ENCODE peak calls at places on chromosomes 5 and 9, in seven cellular contexts. M is GM23248, R is fibroblast of lung, S is NT2/D1, I is left ventricle myocardium inferior, D is ovary, V is HepG2. B is an unnamed sample. For H3K36me3, the result is how much of the 10 kb centered on the place peaks cover.

GRCh38 chr5:139301766-139302499 is 8.4 kb downstream of the MATR3 start:
- DNase-seq in D (no peak), M (peak), V (no peak), S (no peak), I (no peak), R (peak), B (no peak)

GRCh38 chr9:90903731-90904422 is 102.3 kb downstream of the SYK start:
- DNase-seq in M (no peak), S (no peak), V (no peak), I (no peak), R (no peak), D (no peak), B (no peak)

GRCh38 chr5:177005619-177006264 is 837 bp downstream of the UIMC1 start:
- DNase-seq in I (peak), V (peak), S (peak), D (peak), M (peak), R (peak), B (peak)

GRCh38 chr5:65544473-65544872 is 18.5 kb downstream of the CENPK start:
- DNase-seq in M (no peak), I (no peak), V (no peak), R (no peak), D (no peak), S (no peak), B (no peak)

GRCh38 chr5:170393235-170393634 is 4.1 kb upstream of the KCNMB1 start:
- DNase-seq in R (no peak), I (no peak), V (no peak), D (no peak), M (peak), S (no peak), B (no peak)

GRCh38 chr5:35853652-35854051 is 3.0 kb upstream of the IL7R start:
- DNase-seq in M (no peak), R (no peak), D (peak), V (no peak), I (no peak), S (no peak), B (no peak)

GRCh38 chr5:140408750-140409241 is 7.2 kb downstream of the ANKHD1 start:
- DNase-seq in I (no peak), M (no peak), S (no peak), D (no peak), R (peak), V (no peak), B (no peak)

GRCh38 chr5:169162407-169162806 is 138.5 kb downstream of the SLIT3 start:
- DNase-seq in V (no peak), M (peak), R (peak), D (no peak), S (no peak), I (no peak), B (no peak)

GRCh38 chr5:109748545-109748944 is 58.8 kb downstream of the MAN2A1 start:
- DNase-seq in M (peak), D (no peak), R (peak), V (peak), I (no peak), S (no peak), B (no peak)

GRCh38 chr5:149363936-149364335 is 6.1 kb downstream of the PCYOX1L start:
- DNase-seq in S (no peak), D (no peak), M (no peak), I (no peak), V (no peak), R (no peak), B (no peak)

GRCh38 chr5:86968311-86968753 is 299.4 kb upstream of the RASA1 start:
- DNase-seq in M (peak), I (peak), S (no peak), D (no peak), R (peak), V (peak), B (peak)

GRCh38 chr5:159819671-159820411 is 96.4 kb upstream of the ADRA1B start:
- DNase-seq in R (no peak), I (peak), D (peak), S (no peak), V (no peak), M (peak), B (peak)

DNA sequence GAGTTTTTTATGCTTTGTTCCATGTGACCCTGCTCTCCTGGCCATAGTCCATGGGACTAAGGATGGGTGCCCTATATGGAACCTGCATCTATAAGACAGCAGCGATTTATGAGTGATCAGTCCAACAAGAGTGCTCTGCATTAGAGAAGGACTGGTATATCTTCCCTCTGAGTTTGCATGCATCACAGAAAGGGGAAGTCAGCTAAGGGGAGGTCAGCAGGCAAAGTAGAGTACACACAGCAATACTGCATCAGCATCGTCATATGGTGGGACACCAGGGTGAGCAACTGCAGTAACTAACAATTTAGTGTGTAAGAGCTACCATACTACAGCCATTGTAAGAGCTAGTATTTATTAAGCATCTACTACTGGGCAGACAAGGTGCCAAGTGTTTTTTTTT is 311.3 kb downstream of the NDUFS4 start:
- DNase-seq in R (no peak), S (no peak), V (no peak), D (no peak), I (no peak), M (no peak), B (no peak)
- H3K36me3 ChIP-seq in R (under half), S (under half), V (under half), D (under half), I (under half), M (under half), B (under half)

GRCh38 chr5:10736354-10736753 is 24.7 kb downstream of the DAP start:
- DNase-seq in M (no peak), R (no peak), I (no peak), D (no peak), V (no peak), S (no peak), B (no peak)
- H3K36me3 ChIP-seq in M (under half), R (under half), I (under half), D (under half), V (under half), S (under half), B (under half)

GRCh38 chr9:136381966-136382513 is 8.6 kb upstream of the CARD9 start:
- DNase-seq in S (no peak), R (no peak), M (no peak), I (no peak), D (no peak), V (no peak), B (no peak)
- H3K36me3 ChIP-seq in S (half or more), R (under half), M (under half), I (half or more), D (under half), V (under half), B (half or more)

GRCh38 chr9:132288956-132289355 is 65.8 kb downstream of the SETX start:
- DNase-seq in D (no peak), I (no peak), S (no peak), R (peak), M (no peak), V (no peak), B (no peak)
- H3K36me3 ChIP-seq in D (under half), I (half or more), S (half or more), R (under half), M (under half), V (under half), B (half or more)

GRCh38 chr9:135819905-135820304 is 87.4 kb downstream of the CAMSAP1 start:
- DNase-seq in I (no peak), R (no peak), S (peak), V (no peak), D (no peak), M (no peak), B (no peak)

GRCh38 chr9:135816179-135816970 is 91.0 kb downstream of the CAMSAP1 start:
- DNase-seq in M (no peak), R (no peak), I (no peak), D (no peak), S (no peak), V (no peak), B (no peak)

GRCh38 chr9:135820661-135821060 is 86.7 kb downstream of the CAMSAP1 start:
- DNase-seq in R (no peak), V (no peak), M (no peak), D (no peak), S (no peak), I (no peak), B (no peak)

GRCh38 chr9:135818718-135819475 is 88.4 kb downstream of the CAMSAP1 start:
- DNase-seq in M (no peak), R (no peak), D (no peak), I (no peak), V (no peak), S (no peak), B (no peak)

DNA sequence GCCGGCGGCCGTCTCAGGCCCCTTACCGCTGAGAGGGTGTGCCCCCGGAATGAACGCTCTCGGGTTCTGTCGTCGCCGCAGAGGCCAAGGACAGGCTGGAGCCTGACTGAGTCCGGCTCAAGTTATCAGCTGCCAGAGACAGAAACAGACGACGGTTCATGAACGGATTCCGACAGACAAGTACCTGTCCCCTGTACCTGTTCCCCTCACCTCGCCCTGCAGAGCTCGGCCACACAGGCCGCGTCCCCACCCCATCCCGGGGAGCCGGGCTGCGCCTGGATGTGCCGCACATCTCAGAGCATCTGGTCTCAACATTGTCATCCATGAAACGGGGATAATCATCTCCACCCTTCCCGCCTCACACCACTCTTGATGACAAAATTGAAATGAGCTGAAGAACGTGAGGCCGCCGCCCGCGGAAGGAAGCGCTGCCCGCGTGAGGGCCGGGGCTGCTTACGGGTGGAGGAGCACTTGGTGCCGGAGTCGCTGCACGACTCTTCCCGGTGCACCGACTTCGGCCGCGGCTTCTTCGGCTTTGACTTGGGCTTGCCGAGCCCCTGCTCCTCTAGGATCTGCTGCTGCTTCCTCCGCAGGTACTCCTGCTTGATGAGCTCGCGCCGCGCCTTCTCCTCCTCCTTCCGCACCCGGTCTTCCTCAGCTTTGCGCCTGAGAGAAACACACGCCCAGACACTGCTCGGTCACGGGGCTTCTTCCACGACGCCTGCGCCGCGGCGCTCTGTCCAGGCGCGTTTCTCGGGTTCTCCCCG is 89.2 kb downstream of the CAMSAP1 start:
- DNase-seq in M (no peak), I (no peak), R (no peak), S (no peak), V (no peak), D (no peak), B (no peak)
- H3K36me3 ChIP-seq in M (under half), I (half or more), R (under half), S (half or more), V (under half), D (under half), B (half or more)

DNA sequence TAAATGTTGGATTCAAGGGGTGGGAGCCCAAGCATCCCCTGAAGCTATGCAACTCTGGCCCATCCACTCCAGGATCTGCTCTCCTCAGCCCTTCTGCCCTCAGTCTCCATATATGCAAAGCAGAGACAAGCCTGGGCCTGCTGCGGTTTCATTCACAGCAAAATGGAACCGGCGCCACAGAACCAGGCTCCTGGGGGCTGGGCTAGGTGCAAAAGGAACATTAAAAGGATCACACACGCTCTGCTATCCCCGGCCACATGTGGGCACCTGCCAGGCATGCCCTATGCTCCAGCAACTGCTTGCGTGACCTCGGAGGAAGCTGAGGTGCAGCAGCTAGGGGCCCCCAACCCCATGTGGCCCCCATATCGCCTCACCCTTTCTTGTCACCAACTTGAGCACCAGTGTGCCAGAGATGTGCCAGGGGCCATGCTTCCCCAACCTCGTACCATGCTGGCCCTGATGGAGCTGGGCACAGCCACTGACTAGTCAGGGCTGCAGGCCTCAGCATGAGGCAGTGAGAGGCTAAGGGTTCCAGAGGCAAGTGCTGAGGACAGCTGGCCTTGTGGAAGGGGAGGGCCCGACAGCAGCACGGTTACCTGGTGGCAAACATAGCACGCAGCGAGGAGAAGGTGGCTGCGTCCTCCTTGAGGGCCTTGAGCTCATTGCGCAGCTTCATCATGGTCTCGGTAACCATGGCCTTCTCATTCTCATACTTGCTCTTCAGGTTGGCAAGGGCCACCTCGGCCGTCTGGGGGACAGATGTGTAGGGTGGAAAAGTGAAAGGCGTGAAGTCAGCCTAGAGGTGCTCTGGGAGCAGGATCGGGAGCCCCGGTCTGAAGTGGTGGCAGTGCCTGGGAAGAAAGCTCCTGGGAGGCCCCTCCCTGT is 47.2 kb downstream of the BICD2 start:
- DNase-seq in I (no peak), M (no peak), V (no peak), R (no peak), D (no peak), S (no peak), B (no peak)
- H3K36me3 ChIP-seq in I (half or more), M (under half), V (under half), R (under half), D (under half), S (half or more), B (under half)